ENCODE peak calls at places on chromosome 14, in six cellular contexts. O is T1000, A is aorta, J is fibroblast of mammary gland, M is SHP77 treated with DMSO at 0.1 percent for 48 hours, L is GM12864. N is an unnamed sample.

GRCh38 chr14:53285806-53286205 is 132.7 kb upstream of the DDHD1 start:
- DNase-seq in O (no peak), A (no peak), J (no peak), M (no peak), L (no peak), N (no peak)

GRCh38 chr14:39430762-39431415 is 1.3 kb downstream of the FBXO33 start:
- DNase-seq in O (no peak), A (peak), J (peak), M (peak), L (no peak), N (no peak)

GRCh38 chr14:71665157-71665556 is 267.1 kb upstream of the RGS6 start:
- DNase-seq in O (no peak), A (no peak), J (peak), M (no peak), L (no peak), N (no peak)

GRCh38 chr14:104293851-104294627 is 155.7 kb downstream of the KIF26A start:
- DNase-seq in O (no peak), A (peak), J (no peak), M (peak), L (no peak), N (no peak)

GRCh38 chr14:76772300-76773187 is 11.3 kb downstream of the VASH1 start:
- DNase-seq in O (no peak), A (peak), J (peak), M (no peak), L (no peak), N (no peak)

GRCh38 chr14:68938515-68939423 is 40.3 kb downstream of the ACTN1 start:
- DNase-seq in O (no peak), A (peak), J (no peak), M (no peak), L (no peak), N (no peak)

GRCh38 chr14:68969278-68969677 is 9.8 kb downstream of the ACTN1 start:
- DNase-seq in O (no peak), A (no peak), J (no peak), M (no peak), L (no peak), N (no peak)

GRCh38 chr14:22536853-22537338 is 52.1 kb downstream of the DAD1 start:
- DNase-seq in O (peak), A (peak), J (peak), M (no peak), L (peak), N (peak)

GRCh38 chr14:105162374-105162979 is 6.1 kb downstream of the JAG2 start:
- DNase-seq in O (no peak), A (no peak), J (no peak), M (no peak), L (no peak), N (no peak)

GRCh38 chr14:72104011-72104613 is 171.9 kb downstream of the RGS6 start:
- DNase-seq in O (no peak), A (no peak), J (no peak), M (no peak), L (no peak), N (no peak)

GRCh38 chr14:63777024-63777423 is 49.2 kb upstream of the SGPP1 start:
- DNase-seq in O (no peak), A (no peak), J (peak), M (no peak), L (no peak), N (no peak)

GRCh38 chr14:100467939-100468338 is 119.3 kb downstream of the BEGAIN start:
- DNase-seq in O (no peak), A (no peak), J (no peak), M (no peak), L (no peak), N (no peak)

GRCh38 chr14:36313898-36314297 is 6.5 kb downstream of the MBIP start:
- DNase-seq in O (no peak), A (no peak), J (no peak), M (no peak), L (no peak), N (no peak)

GRCh38 chr14:69107407-69108003 is 45.4 kb downstream of the DCAF5 start:
- DNase-seq in O (peak), A (no peak), J (peak), M (peak), L (no peak), N (peak)

GRCh38 chr14:50003213-50004021 is 110.5 kb downstream of the ARF6 start:
- DNase-seq in O (peak), A (peak), J (peak), M (peak), L (peak), N (peak)

GRCh38 chr14:50875359-50876090 is 3.7 kb downstream of the ABHD12B start:
- DNase-seq in O (no peak), A (no peak), J (peak), M (no peak), L (peak), N (peak)

GRCh38 chr14:51023964-51024363 is 70.9 kb downstream of the TRIM9 start:
- DNase-seq in O (no peak), A (no peak), J (no peak), M (no peak), L (no peak), N (no peak)

GRCh38 chr14:76576047-76576741 is 185.1 kb upstream of the VASH1 start:
- DNase-seq in O (no peak), A (no peak), J (peak), M (peak), L (no peak), N (no peak)

GRCh38 chr14:49598182-49598478 is 610 bp upstream of the LRR1 start:
- DNase-seq in O (no peak), A (no peak), J (no peak), M (no peak), L (no peak), N (no peak)

GRCh38 chr14:31893156-31893813 is 183.8 kb upstream of the ARHGAP5 start:
- DNase-seq in O (no peak), A (no peak), J (no peak), M (no peak), L (no peak), N (no peak)

GRCh38 chr14:98803196-98803595 is 468.8 kb downstream of the BCL11B start:
- DNase-seq in O (no peak), A (no peak), J (no peak), M (no peak), L (no peak), N (no peak)

GRCh38 chr14:104202259-104203070 is 64.1 kb downstream of the KIF26A start:
- DNase-seq in O (no peak), A (no peak), J (no peak), M (peak), L (no peak), N (no peak)

GRCh38 chr14:39434401-39434800 is 2.2 kb upstream of the FBXO33 start:
- DNase-seq in O (no peak), A (no peak), J (no peak), M (no peak), L (no peak), N (no peak)

GRCh38 chr14:83071888-83072501 is 1538.3 kb upstream of the SEL1L start:
- DNase-seq in O (no peak), A (no peak), J (peak), M (peak), L (no peak), N (peak)

GRCh38 chr14:102822311-102822863 is 45.1 kb downstream of the TRAF3 start:
- DNase-seq in O (no peak), A (no peak), J (peak), M (no peak), L (no peak), N (no peak)

GRCh38 chr14:90454041-90455000 is 57.5 kb downstream of the CALM1 start:
- DNase-seq in O (no peak), A (peak), J (peak), M (peak), L (no peak), N (no peak)

GRCh38 chr14:91649930-91650329 is 82.0 kb downstream of the CATSPERB start:
- DNase-seq in O (no peak), A (no peak), J (peak), M (peak), L (peak), N (no peak)

GRCh38 chr14:36973806-36974442 is 198.5 kb downstream of the SLC25A21 start:
- DNase-seq in O (no peak), A (no peak), J (peak), M (no peak), L (no peak), N (no peak)

GRCh38 chr14:34224221-34224620 is 237.8 kb downstream of the SPTSSA start:
- DNase-seq in O (no peak), A (no peak), J (no peak), M (no peak), L (no peak), N (no peak)

GRCh38 chr14:35534130-35534883 is at the start of gene INSM2:
- DNase-seq in O (no peak), A (no peak), J (no peak), M (no peak), L (no peak), N (no peak)

GRCh38 chr14:68471029-68471963 is 321.6 kb downstream of the ZFP36L1 start:
- DNase-seq in O (no peak), A (no peak), J (no peak), M (no peak), L (peak), N (peak)

GRCh38 chr14:35406811-35407630 is 2.5 kb upstream of the NFKBIA start:
- DNase-seq in O (no peak), A (no peak), J (peak), M (peak), L (no peak), N (no peak)

GRCh38 chr14:61438860-61439765 is 117.7 kb downstream of the PRKCH start:
- DNase-seq in O (no peak), A (no peak), J (peak), M (no peak), L (peak), N (peak)

GRCh38 chr14:69682607-69683263 is 71.3 kb downstream of the SUSD6 start:
- DNase-seq in O (no peak), A (no peak), J (no peak), M (no peak), L (no peak), N (no peak)

GRCh38 chr14:57729208-57730187 is 136.4 kb downstream of the SLC35F4 start:
- DNase-seq in O (no peak), A (no peak), J (no peak), M (no peak), L (no peak), N (no peak)